ENCODE peak calls at places on chromosomes 16 and 17, in eight cellular contexts. L, P, W, N, X, C, B and M are unnamed samples.

GRCh38 chr16:1338119-1338730 is 4.8 kb downstream of the BAIAP3 start:
- DNase-seq in L (no peak), P (peak; percentile 59), W (no peak), N (no peak), X (no peak), C (no peak), B (no peak), M (no peak)

GRCh38 chr16:51181495-51181795 is 30.4 kb upstream of the SALL1 start:
- DNase-seq in L (no peak), P (no peak), W (no peak), N (no peak), X (no peak), C (no peak), B (no peak), M (no peak)

GRCh38 chr17:48841395-48841831 is 10.6 kb downstream of the CALCOCO2 start:
- DNase-seq in L (peak; percentile 87), P (no peak), W (peak; percentile 61), N (peak; percentile 87), X (peak; percentile 37), C (no peak), B (no peak), M (no peak)

GRCh38 chr16:77219437-77219836 is 20.2 kb downstream of the SYCE1L start:
- DNase-seq in L (no peak), P (no peak), W (no peak), N (no peak), X (no peak), C (no peak), B (no peak), M (no peak)

GRCh38 chr17:12575641-12576040 is 90.0 kb upstream of the MYOCD start:
- DNase-seq in L (no peak), P (no peak), W (no peak), N (no peak), X (no peak), C (no peak), B (no peak), M (no peak)

GRCh38 chr17:44353656-44354331 is 8.7 kb downstream of the GRN start:
- DNase-seq in L (peak; percentile 75), P (peak; percentile 64), W (no peak), N (no peak), X (no peak), C (peak; percentile 48), B (no peak), M (no peak)

GRCh38 chr17:68248886-68249872 is 1.3 kb downstream of the AMZ2 start:
- DNase-seq in L (peak; percentile 45), P (no peak), W (no peak), N (no peak), X (no peak), C (no peak), B (no peak), M (no peak)

GRCh38 chr17:42285346-42286050 is 2.8 kb upstream of the STAT5A start:
- DNase-seq in L (no peak), P (no peak), W (no peak), N (no peak), X (no peak), C (no peak), B (no peak), M (no peak)

GRCh38 chr17:31401456-31402254 is 10.2 kb downstream of the RAB11FIP4 start:
- DNase-seq in L (no peak), P (no peak), W (no peak), N (no peak), X (no peak), C (no peak), B (no peak), M (no peak)

GRCh38 chr17:6254036-6254435 is 180.9 kb downstream of the AIPL1 start:
- DNase-seq in L (no peak), P (no peak), W (no peak), N (no peak), X (no peak), C (no peak), B (no peak), M (no peak)

GRCh38 chr17:80372922-80373570 is 41.9 kb upstream of the ENDOV start:
- DNase-seq in L (no peak), P (no peak), W (no peak), N (no peak), X (no peak), C (no peak), B (no peak), M (no peak)

GRCh38 chr16:70160388-70160787 is 13.2 kb upstream of the CLEC18C start:
- DNase-seq in L (no peak), P (no peak), W (no peak), N (no peak), X (no peak), C (no peak), B (no peak), M (no peak)

GRCh38 chr17:75153854-75154194 is 488 bp downstream of the JPT1 start:
- DNase-seq in L (peak; percentile 51), P (no peak), W (no peak), N (no peak), X (peak; percentile 30), C (no peak), B (no peak), M (no peak)

GRCh38 chr16:50998411-50998810 is 152.7 kb downstream of the SALL1 start:
- DNase-seq in L (no peak), P (no peak), W (no peak), N (no peak), X (no peak), C (no peak), B (no peak), M (no peak)

GRCh38 chr17:1713878-1714487 is 3.8 kb upstream of the TLCD2 start:
- DNase-seq in L (peak; percentile 48), P (peak; percentile 70), W (no peak), N (peak; percentile 55), X (peak; percentile 46), C (no peak), B (no peak), M (no peak)

GRCh38 chr17:8060274-8060673 is 21.4 kb downstream of the ALOX15B start:
- DNase-seq in L (peak; percentile 84), P (peak; percentile 84), W (peak; percentile 63), N (peak; percentile 74), X (peak; percentile 70), C (no peak), B (no peak), M (peak; percentile 56)

GRCh38 chr16:88468289-88469129 is 15.4 kb downstream of the ZFPM1 start:
- DNase-seq in L (peak; percentile 41), P (peak; percentile 86), W (no peak), N (peak; percentile 22), X (no peak), C (no peak), B (no peak), M (no peak)

GRCh38 chr17:51088287-51088686 is 32.4 kb downstream of the SPAG9 start:
- DNase-seq in L (no peak), P (no peak), W (no peak), N (no peak), X (no peak), C (no peak), B (no peak), M (no peak)
- H3K27ac ChIP-seq in L (no peak overlapping the region), P (no peak overlapping the region), W (no peak overlapping the region), N (no peak overlapping the region), X (no peak overlapping the region), C (no peak overlapping the region), B (no peak overlapping the region), M (no peak overlapping the region)

GRCh38 chr17:2905269-2905668 is 109.0 kb downstream of the RAP1GAP2 start:
- DNase-seq in L (no peak), P (no peak), W (no peak), N (no peak), X (no peak), C (peak; percentile 78), B (no peak), M (no peak)
- H3K27ac ChIP-seq in L (no peak overlapping the region), P (no peak overlapping the region), W (no peak overlapping the region), N (no peak overlapping the region), X (no peak overlapping the region), C (peak overlapping the region; percentile 85), B (no peak overlapping the region), M (no peak overlapping the region)

GRCh38 chr16:23595951-23596720 is at the start of gene NDUFAB1:
- DNase-seq in L (peak; percentile 97), P (peak; percentile 95), W (peak; percentile 81), N (peak; percentile 83), X (peak; percentile 93), C (peak; percentile 91), B (peak; percentile 62), M (peak; percentile 78)

GRCh38 chr16:23595246-23595950 is 718 bp downstream of the NDUFAB1 start:
- DNase-seq in L (peak; percentile 50), P (peak; percentile 23), W (no peak), N (no peak), X (no peak), C (no peak), B (no peak), M (no peak)

GRCh38 chr16:23597003-23597756 is 1.1 kb upstream of the NDUFAB1 start:
- DNase-seq in L (peak; percentile 26), P (peak; percentile 16), W (no peak), N (no peak), X (peak; percentile 25), C (peak; percentile 19), B (no peak), M (no peak)

GRCh38 chr16:23590181-23590580 is 5.9 kb downstream of the NDUFAB1 start:
- DNase-seq in L (no peak), P (no peak), W (no peak), N (no peak), X (no peak), C (no peak), B (no peak), M (no peak)

DNA sequence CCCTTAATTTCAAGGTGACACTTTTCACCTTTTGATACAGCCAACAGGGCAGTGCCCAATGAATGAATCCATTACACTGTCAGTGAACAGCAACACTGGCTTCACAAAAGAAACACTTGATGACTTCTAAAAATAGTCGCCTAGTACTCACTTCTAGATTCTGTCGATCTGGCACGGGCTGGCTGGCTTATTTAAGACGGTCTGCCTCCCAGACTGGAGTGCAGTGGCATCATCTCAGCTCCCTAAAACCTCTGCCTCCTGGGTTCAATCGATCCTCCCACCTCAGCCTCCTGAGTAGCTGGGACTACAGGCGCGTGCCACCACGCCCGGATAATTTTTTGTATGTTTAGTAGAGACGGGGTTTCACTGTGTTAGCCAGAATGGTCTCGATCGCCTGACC is 1.9 kb downstream of the NDUFAB1 start:
- DNase-seq in L (no peak), P (peak; percentile 42), W (no peak), N (no peak), X (no peak), C (peak; percentile 36), B (no peak), M (no peak)
- H3K27ac ChIP-seq in L (no peak overlapping the region), P (peak overlapping the region; percentile 39), W (no peak overlapping the region), N (no peak overlapping the region), X (no peak overlapping the region), C (peak overlapping the region; percentile 95), B (no peak overlapping the region), M (no peak overlapping the region)

GRCh38 chr16:2689968-2690830 is 7.9 kb downstream of the KCTD5 start:
- DNase-seq in L (no peak), P (no peak), W (no peak), N (no peak), X (no peak), C (no peak), B (no peak), M (no peak)

GRCh38 chr16:2690852-2691251 is 8.5 kb downstream of the KCTD5 start:
- DNase-seq in L (no peak), P (no peak), W (no peak), N (no peak), X (no peak), C (no peak), B (no peak), M (no peak)

GRCh38 chr16:2692948-2693651 is 10.8 kb downstream of the KCTD5 start:
- DNase-seq in L (no peak), P (no peak), W (no peak), N (peak; percentile 76), X (no peak), C (no peak), B (peak; percentile 71), M (peak; percentile 39)

GRCh38 chr16:2692251-2692947 is 10.1 kb downstream of the KCTD5 start:
- DNase-seq in L (no peak), P (no peak), W (no peak), N (no peak), X (no peak), C (peak; percentile 49), B (peak; percentile 69), M (peak; percentile 73)

GRCh38 chr16:2691491-2692248 is 9.3 kb downstream of the KCTD5 start:
- DNase-seq in L (no peak), P (no peak), W (no peak), N (no peak), X (peak; percentile 66), C (peak; percentile 49), B (no peak), M (no peak)
- H3K27ac ChIP-seq in L (no peak overlapping the region), P (peak overlapping the region; percentile 48), W (no peak overlapping the region), N (no peak overlapping the region), X (no peak overlapping the region), C (peak overlapping the region; percentile 92), B (peak overlapping the region; percentile 96), M (peak overlapping the region; percentile 81)